ENCODE peak calls at places on chromosomes 12 and 14, in seven cellular contexts. L, K, I, F, U, R and J are unnamed samples.

GRCh38 chr12:74847169-74847568 is 309.5 kb downstream of the ATXN7L3B start:
- DNase-seq in L (no peak), K (no peak), I (no peak), F (no peak), U (no peak), R (no peak), J (no peak)

GRCh38 chr12:57452181-57452936 is 2.7 kb upstream of the INHBE start:
- DNase-seq in L (no peak), K (no peak), I (no peak), F (peak; percentile 91), U (no peak), R (no peak), J (no peak)

GRCh38 chr12:1579626-1580025 is 14.8 kb downstream of the FBXL14 start:
- DNase-seq in L (no peak), K (no peak), I (no peak), F (peak; percentile 53), U (no peak), R (no peak), J (no peak)

GRCh38 chr14:22977684-22978486 is 4.5 kb downstream of the AJUBA start:
- DNase-seq in L (no peak), K (no peak), I (no peak), F (peak; percentile 73), U (peak; percentile 76), R (no peak), J (no peak)

GRCh38 chr14:37172936-37173613 is 669 bp upstream of the SLC25A21 start:
- DNase-seq in L (no peak), K (no peak), I (no peak), F (no peak), U (no peak), R (no peak), J (no peak)

GRCh38 chr12:48787791-48788521 is 933 bp downstream of the ADCY6 start:
- DNase-seq in L (no peak), K (no peak), I (no peak), F (no peak), U (no peak), R (no peak), J (no peak)

GRCh38 chr12:74963304-74963703 is 246.3 kb downstream of the KCNC2 start:
- DNase-seq in L (no peak), K (no peak), I (no peak), F (no peak), U (no peak), R (no peak), J (no peak)

GRCh38 chr14:85233756-85234545 is 296.0 kb upstream of the FLRT2 start:
- DNase-seq in L (no peak), K (no peak), I (no peak), F (peak; percentile 78), U (no peak), R (no peak), J (no peak)